ENCODE peak calls at places on chromosome 19, in five cellular contexts. O, S, K, V and N are unnamed samples.

GRCh38 chr19:15913384-15913783 is 15.5 kb upstream of the CYP4F2 start:
- DNase-seq in V (no peak), K (no peak), S (no peak), O (no peak), N (no peak)

GRCh38 chr19:49870309-49870901 is 3.0 kb upstream of the PNKP start:
- DNase-seq in K (no peak), S (no peak), O (no peak), V (no peak), N (no peak)

GRCh38 chr19:48090281-48090802 is 20.3 kb downstream of the PLA2G4C start:
- DNase-seq in S (no peak), K (no peak), V (no peak), O (no peak), N (no peak)

GRCh38 chr19:13573268-13573667 is 67.0 kb upstream of the CACNA1A start:
- DNase-seq in S (no peak), K (no peak), O (no peak), V (peak; percentile 53), N (no peak)

GRCh38 chr19:18433039-18433691 is 4.8 kb downstream of the ISYNA1 start:
- DNase-seq in O (peak; percentile 54), V (peak; percentile 70), K (no peak), S (no peak), N (no peak)

GRCh38 chr19:38375748-38376147 is 1.4 kb downstream of the PSMD8 start:
- DNase-seq in S (no peak), K (no peak), O (no peak), V (no peak), N (no peak)

GRCh38 chr19:53365899-53366493 is 491 bp downstream of the ZNF525 start:
- DNase-seq in V (peak; percentile 68), K (peak; percentile 24), O (no peak), S (no peak), N (no peak)

GRCh38 chr19:29531458-29532025 is 5.7 kb downstream of the VSTM2B start:
- DNase-seq in K (no peak), V (no peak), S (no peak), O (no peak), N (no peak)

GRCh38 chr19:35673121-35673804 is 6.9 kb downstream of the UPK1A start:
- DNase-seq in S (no peak), O (peak; percentile 76), K (peak; percentile 24), V (peak; percentile 84), N (peak; percentile 85)

GRCh38 chr19:48511800-48512503 is at the start of gene LMTK3:
- DNase-seq in V (peak; percentile 87), S (no peak), O (peak; percentile 82), K (no peak), N (peak; percentile 85)

GRCh38 chr19:14871619-14872230 is 14.2 kb downstream of the OR7A17 start:
- DNase-seq in K (no peak), O (peak; percentile 26), S (peak; percentile 2), V (peak; percentile 44), N (peak; percentile 1)

GRCh38 chr19:21109116-21109515 is 27.1 kb downstream of the ZNF714 start:
- DNase-seq in O (no peak), S (no peak), K (no peak), V (no peak), N (no peak)

GRCh38 chr19:51389143-51389542 is 1.2 kb downstream of the C19orf84 start:
- DNase-seq in K (peak; percentile 37), O (no peak), V (no peak), S (no peak), N (no peak)

GRCh38 chr19:39430675-39431593 is 4.8 kb downstream of the RPS16 start:
- DNase-seq in O (peak; percentile 46), K (peak; percentile 71), V (peak; percentile 74), S (no peak), N (peak; percentile 99)

GRCh38 chr19:49017666-49018351 is 918 bp upstream of the LHB start:
- DNase-seq in O (peak; percentile 74), V (peak; percentile 83), K (peak; percentile 41), S (no peak), N (no peak)

DNA sequence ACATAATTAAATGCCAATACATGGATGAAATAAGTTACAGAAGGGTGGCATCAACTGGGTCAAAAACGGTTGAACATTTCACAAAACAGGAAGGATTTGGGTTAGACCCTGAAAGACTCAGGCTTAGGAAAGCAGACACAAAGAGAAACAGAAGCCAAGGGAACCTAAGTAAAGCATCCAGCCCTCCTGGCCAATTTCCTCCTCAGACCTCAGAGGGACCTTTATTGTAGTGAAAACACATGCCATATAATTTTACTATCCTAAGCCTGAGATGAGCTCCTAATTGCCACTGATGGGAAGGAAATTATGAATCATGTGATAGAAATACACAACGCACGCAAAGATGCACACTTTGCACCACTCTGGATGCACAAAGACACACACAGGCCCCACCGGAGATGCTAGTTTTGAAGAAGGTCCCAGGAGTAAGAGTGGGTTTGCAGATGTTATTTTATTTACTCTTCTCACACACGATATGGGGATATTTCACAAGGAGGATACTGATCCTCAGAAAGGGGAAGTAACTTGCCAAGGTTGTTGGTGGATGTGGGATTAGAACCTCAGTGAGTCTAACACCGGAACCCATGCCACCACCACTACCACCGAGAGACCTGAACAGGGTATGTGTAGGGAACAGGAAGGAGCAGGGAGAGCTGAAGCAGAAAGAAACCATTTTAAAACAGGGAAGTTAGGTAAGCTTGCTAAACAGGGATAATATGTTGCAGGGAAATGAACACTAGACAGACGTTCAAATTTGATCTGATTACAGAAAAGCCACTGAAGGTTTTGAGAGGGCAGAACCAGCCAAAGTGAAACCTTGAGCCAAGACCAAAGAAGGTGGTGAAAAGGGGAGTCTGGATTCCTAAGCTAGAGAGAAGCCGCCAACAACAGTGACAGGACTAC is 11.8 kb upstream of the CEACAM3 start:
- DNase-seq in V (no peak), O (no peak), K (no peak), S (no peak), N (no peak)
- TF ChIP-seq JUNB in V (no peak), O (no peak), K (no peak), S (no peak), N (no peak)

GRCh38 chr19:6087074-6087506 is 23.2 kb downstream of the RFX2 start:
- DNase-seq in V (peak; percentile 18), S (peak; percentile 40), O (peak; percentile 41), K (peak; percentile 75), N (no peak)

GRCh38 chr19:6090634-6091033 is 19.7 kb downstream of the RFX2 start:
- DNase-seq in K (no peak), O (no peak), S (no peak), V (no peak), N (no peak)

GRCh38 chr19:6091771-6092291 is 18.5 kb downstream of the RFX2 start:
- DNase-seq in S (no peak), K (no peak), V (no peak), O (no peak), N (no peak)

GRCh38 chr19:6086081-6086858 is 24.0 kb downstream of the RFX2 start:
- DNase-seq in K (no peak), O (no peak), V (no peak), S (no peak), N (no peak)

GRCh38 chr19:6088677-6089063 is 21.6 kb downstream of the RFX2 start:
- DNase-seq in V (no peak), K (no peak), O (no peak), S (no peak), N (no peak)
- TF ChIP-seq JUNB in V (no peak), K (no peak), O (no peak), S (peak; percentile 69), N (no peak)

GRCh38 chr19:19460258-19460731 is 54.8 kb downstream of the GATAD2A start:
- DNase-seq in O (no peak), V (no peak), K (no peak), S (no peak), N (no peak)

GRCh38 chr19:19459099-19459498 is 53.6 kb downstream of the GATAD2A start:
- DNase-seq in O (no peak), V (no peak), S (no peak), K (no peak), N (no peak)

GRCh38 chr19:19460761-19461265 is 54.5 kb downstream of the TSSK6 start:
- DNase-seq in V (peak; percentile 76), S (no peak), K (no peak), O (no peak), N (no peak)

GRCh38 chr19:19461306-19461670 is 54.1 kb downstream of the TSSK6 start:
- DNase-seq in V (no peak), K (no peak), S (no peak), O (no peak), N (no peak)

GRCh38 chr19:19459707-19460251 is 54.3 kb downstream of the GATAD2A start:
- DNase-seq in V (no peak), O (no peak), K (no peak), S (no peak), N (no peak)
- TF ChIP-seq JUNB in V (no peak), O (no peak), K (no peak), S (no peak), N (no peak)

DNA sequence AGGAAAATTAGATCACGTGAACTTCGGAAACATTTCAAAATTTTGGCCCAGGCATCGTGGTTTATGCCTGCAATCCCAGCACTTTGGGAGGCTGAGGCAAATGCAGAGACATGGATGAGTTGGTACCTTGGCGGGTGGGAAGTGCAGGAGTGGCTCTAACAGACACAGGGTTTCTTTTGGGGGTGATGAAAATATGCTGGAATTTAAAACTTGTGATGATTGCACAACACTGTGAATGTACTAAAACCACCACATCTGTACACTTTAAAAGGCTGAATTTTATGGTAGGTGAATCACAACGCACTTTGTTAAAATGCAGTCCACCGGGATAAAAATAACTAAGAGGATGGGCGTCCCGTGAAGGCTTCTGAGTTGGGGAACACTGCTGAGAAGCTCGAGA is 47.2 kb downstream of the MLLT1 start:
- DNase-seq in S (no peak), K (no peak), O (no peak), V (no peak), N (no peak)
- TF ChIP-seq JUNB in S (no peak), K (no peak), O (no peak), V (no peak), N (no peak)

DNA sequence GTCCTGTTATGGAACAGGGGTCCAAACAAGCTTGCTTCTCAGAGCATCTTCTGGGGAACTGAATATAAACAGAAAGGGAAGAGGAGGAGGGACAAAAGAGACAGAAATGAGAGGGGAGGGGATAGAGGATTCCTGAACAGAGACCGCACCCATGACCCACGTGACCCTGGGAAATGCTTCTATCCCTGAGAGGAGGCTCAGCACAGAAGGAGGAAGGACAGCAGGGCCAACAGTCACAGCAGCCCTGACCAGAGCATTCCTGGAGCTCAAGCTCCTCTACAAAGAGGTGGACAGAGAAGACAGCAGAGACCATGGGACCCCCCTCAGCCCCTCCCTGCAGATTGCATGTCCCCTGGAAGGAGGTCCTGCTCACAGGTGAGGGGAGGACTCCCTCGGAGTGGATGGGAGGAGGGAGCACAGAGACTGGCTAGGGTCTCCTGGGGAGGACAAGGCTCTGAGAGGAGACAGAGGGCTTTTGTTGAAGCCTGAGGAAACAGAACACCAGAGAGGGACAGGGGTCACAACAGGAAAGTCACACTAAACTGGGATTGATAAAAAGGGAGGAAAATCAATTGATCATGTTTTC is at the start of gene CEACAM6:
- DNase-seq in V (peak; percentile 49), S (no peak), O (peak; percentile 12), K (no peak), N (peak; percentile 47)
- TF ChIP-seq JUNB in V (no peak), S (no peak), O (no peak), K (no peak), N (no peak)

DNA sequence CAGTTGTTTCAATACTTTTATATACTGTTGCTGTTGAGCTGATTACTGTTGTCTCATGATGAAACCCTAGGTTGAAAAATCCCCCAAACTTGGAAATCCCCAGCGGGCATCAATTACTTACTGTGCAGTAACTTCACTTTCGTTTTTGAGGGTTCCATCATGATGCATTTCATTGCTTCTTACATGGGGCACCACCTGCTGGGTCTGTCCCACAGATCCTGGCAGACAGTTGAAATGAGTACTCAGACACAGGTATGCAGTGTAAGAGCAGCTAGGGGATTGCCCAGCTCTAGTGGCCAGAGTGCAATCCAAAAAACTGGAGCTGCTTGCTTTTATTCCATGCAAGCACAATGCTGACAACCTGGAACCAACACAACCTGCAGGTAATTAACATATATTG is 132.5 kb upstream of the ZNF91 start:
- DNase-seq in O (no peak), V (peak; percentile 4), S (peak; percentile 27), K (no peak), N (no peak)
- TF ChIP-seq JUNB in O (no peak), V (no peak), S (no peak), K (no peak), N (no peak)